ENCODE peak calls at places on chromosome X, in six cellular contexts. I is GM20000, F is ovary, R is tibial artery, W is AG09309, A is nephron progenitor cell. S is an unnamed sample.

GRCh38 chrX:39728025-39728424 is 369.7 kb downstream of the BCOR start:
- DNase-seq in I (no peak), F (no peak), R (no peak), W (no peak), A (no peak), S (no peak)

GRCh38 chrX:139213241-139213709 is 317.3 kb upstream of the F9 start:
- DNase-seq in I (no peak), F (no peak), R (no peak), W (no peak), A (no peak), S (no peak)

GRCh38 chrX:70134116-70134477 is 850 bp downstream of the IGBP1 start:
- DNase-seq in I (no peak), F (no peak), R (no peak), W (no peak), A (peak), S (no peak)

GRCh38 chrX:71815121-71815905 is 52.2 kb downstream of the CXorf49B start:
- DNase-seq in I (no peak), F (no peak), R (no peak), W (no peak), A (no peak), S (no peak)

GRCh38 chrX:108701633-108702032 is 34.7 kb downstream of the IRS4 start:
- DNase-seq in I (no peak), F (no peak), R (no peak), W (no peak), A (no peak), S (no peak)

GRCh38 chrX:107700317-107700774 is 72.0 kb downstream of the PRPS1 start:
- DNase-seq in I (no peak), F (no peak), R (peak), W (no peak), A (no peak), S (no peak)

GRCh38 chrX:84046403-84046984 is 141.5 kb downstream of the RPS6KA6 start:
- DNase-seq in I (peak), F (no peak), R (no peak), W (no peak), A (peak), S (peak)

GRCh38 chrX:134240209-134240608 is 3.2 kb downstream of the CCDC160 start:
- DNase-seq in I (no peak), F (no peak), R (no peak), W (no peak), A (no peak), S (no peak)

GRCh38 chrX:94758130-94758529 is 1084.1 kb downstream of the FAM133A start:
- DNase-seq in I (no peak), F (no peak), R (no peak), W (no peak), A (no peak), S (no peak)

GRCh38 chrX:9668537-9668936 is 97.1 kb downstream of the GPR143 start:
- DNase-seq in I (no peak), F (no peak), R (no peak), W (no peak), A (no peak), S (no peak)

GRCh38 chrX:154039577-154039976 is 19.9 kb upstream of the IRAK1 start:
- DNase-seq in I (no peak), F (no peak), R (no peak), W (no peak), A (no peak), S (no peak)

GRCh38 chrX:139091878-139092277 is 380.4 kb upstream of the FGF13 start:
- DNase-seq in I (no peak), F (no peak), R (no peak), W (no peak), A (no peak), S (no peak)

GRCh38 chrX:125205084-125205917 is 114.4 kb upstream of the TEX13C start:
- DNase-seq in I (no peak), F (no peak), R (peak), W (no peak), A (peak), S (no peak)

GRCh38 chrX:141183000-141183399 is 6.1 kb upstream of the LDOC1 start:
- DNase-seq in I (no peak), F (no peak), R (no peak), W (no peak), A (no peak), S (no peak)

GRCh38 chrX:109704563-109704962 is 28.5 kb downstream of the ACSL4 start:
- DNase-seq in I (no peak), F (no peak), R (no peak), W (no peak), A (no peak), S (no peak)

GRCh38 chrX:103063918-103064434 is at the start of gene BEX1:
- DNase-seq in I (no peak), F (peak), R (no peak), W (no peak), A (peak), S (peak)

GRCh38 chrX:43448688-43449087 is 207.4 kb upstream of the MAOA start:
- DNase-seq in I (no peak), F (no peak), R (no peak), W (no peak), A (no peak), S (no peak)

GRCh38 chrX:9842541-9842940 is 56.3 kb downstream of the SHROOM2 start:
- DNase-seq in I (peak), F (no peak), R (no peak), W (no peak), A (peak), S (no peak)

GRCh38 chrX:1535241-1536041 is 1.5 kb downstream of the P2RY8 start:
- DNase-seq in I (peak), F (no peak), R (no peak), W (no peak), A (no peak), S (no peak)

GRCh38 chrX:110588164-110588563 is 207.5 kb downstream of the CHRDL1 start:
- DNase-seq in I (no peak), F (no peak), R (no peak), W (no peak), A (peak), S (no peak)

DNA sequence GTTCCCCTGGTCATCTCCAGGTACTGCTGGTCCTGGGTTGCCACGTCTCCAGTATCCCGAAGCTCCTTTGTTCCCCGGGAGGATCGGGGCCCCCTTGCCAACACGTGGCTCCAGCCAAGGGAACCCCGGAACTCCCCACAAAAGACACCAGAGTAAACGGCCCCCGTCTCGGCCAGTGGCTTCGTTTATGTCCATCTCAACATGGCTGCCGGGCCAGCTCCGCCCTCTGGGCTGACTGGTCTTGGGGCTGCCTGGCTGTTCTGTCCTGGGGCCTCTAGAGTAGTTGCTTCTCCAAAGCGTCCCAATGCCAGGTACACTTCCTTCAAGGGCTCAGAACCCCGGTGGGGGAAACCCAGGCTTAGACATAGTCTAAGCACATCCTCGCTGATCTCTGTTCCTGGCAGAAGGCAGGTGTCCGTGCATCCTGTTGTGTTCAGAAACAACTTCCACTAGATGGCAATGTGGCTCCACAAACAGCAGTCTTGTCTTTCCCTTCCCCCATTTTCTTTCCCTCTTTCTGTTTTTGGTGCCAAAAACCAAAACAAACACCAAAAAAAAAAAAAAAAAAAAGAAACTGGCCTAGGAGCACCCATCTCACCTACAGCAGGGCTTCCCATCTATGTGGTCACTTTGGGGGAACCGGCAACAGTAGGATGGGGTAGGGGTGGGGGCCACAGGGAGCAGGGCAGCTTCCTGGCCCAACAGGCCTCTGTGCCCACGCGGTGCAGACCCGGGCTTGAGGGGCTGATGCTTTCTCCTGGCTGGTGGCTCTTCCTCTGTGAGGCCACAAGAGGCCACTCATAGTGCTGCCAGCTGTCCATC is 35.3 kb downstream of the NBDY start:
- DNase-seq in I (peak), F (peak), R (peak), W (peak), A (peak), S (peak)
- TF ChIP-seq CTCF in I (peak), F (peak), R (peak), W (peak), A (peak), S (peak)

DNA sequence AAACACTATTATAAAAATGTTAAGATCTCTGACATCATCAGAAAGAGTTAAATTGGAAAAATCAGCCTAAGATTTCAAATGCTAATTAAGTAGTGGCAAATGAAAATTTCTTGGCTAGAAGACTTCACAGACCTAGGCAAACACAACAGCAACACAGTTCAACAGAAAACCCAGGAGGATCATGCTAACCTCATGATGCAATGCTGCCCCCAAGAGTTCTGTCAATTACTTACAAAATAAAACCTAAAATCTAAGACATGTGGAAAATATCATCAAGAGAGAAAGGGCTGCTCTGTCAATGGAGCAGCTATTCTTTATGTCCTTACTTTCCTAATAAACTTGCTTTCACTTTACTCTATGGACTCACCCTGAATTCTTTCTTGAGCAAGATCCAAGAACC is 21.0 kb downstream of the S100G start:
- DNase-seq in I (no peak), F (no peak), R (no peak), W (no peak), A (peak), S (peak)
- TF ChIP-seq CTCF in I (no peak), F (no peak), R (peak), W (peak), A (peak), S (no peak)

GRCh38 chrX:150366951-150367545 is 3.9 kb downstream of the MAMLD1 start:
- DNase-seq in I (no peak), F (no peak), R (no peak), W (no peak), A (no peak), S (no peak)

GRCh38 chrX:150365051-150365952 is 2.2 kb downstream of the MAMLD1 start:
- DNase-seq in I (peak), F (peak), R (no peak), W (no peak), A (peak), S (peak)

GRCh38 chrX:150363561-150364346 is 637 bp downstream of the MAMLD1 start:
- DNase-seq in I (no peak), F (peak), R (no peak), W (no peak), A (peak), S (peak)

GRCh38 chrX:150364347-150365050 is 1.4 kb downstream of the MAMLD1 start:
- DNase-seq in I (peak), F (peak), R (no peak), W (no peak), A (peak), S (peak)

DNA sequence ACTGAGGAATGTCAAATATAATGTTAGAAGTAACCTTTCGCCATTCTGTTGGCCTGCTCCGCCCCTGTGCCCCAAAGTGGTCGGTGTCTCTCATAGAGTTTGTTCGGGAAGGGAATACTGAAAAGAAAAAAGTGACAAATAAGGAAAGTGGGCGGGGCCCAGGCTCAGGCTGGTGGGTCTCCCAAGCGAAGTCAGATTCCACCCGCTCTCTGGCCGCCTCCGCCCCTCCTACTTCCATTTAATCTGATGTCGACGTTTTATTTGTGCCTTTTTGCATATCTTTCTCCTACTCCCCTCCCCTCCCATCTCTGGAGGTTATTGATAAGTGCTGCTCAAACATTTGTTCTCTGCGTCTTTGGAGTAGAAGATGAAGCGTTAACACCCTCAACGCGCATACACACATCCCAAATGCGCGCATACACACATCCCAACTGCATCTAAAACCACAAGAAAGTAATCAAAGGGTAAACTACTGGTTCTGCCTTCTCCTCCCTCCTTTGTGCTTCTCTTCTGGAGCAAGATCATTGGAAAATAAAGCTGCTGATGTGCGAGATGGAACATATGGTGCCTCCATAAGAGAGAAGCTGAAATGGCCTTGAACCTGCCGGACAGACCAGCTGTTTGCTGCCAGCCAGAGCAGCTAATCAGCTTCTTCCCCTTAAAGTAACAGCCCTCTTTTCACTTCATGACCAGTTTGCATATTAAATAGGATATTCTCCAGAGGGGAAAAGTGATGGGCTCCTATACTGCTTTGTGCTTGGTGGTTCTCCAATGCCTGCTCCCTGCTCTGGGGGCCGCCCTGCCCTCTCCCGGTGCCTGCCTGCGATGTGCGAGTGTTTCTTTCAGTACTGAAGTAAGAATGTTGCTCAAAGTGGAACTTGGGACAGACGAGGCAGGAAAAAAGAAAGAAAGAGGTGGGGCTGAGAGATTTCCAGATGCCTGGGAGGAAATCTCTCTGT is 3.1 kb downstream of the MAMLD1 start:
- DNase-seq in I (no peak), F (peak), R (peak), W (no peak), A (peak), S (peak)
- TF ChIP-seq CTCF in I (no peak), F (no peak), R (no peak), W (peak), A (no peak), S (no peak)

GRCh38 chrX:20066968-20067708 is 49.6 kb downstream of the MAP7D2 start:
- DNase-seq in I (peak), F (no peak), R (no peak), W (no peak), A (no peak), S (peak)
- TF ChIP-seq CTCF in I (peak), F (peak), R (no peak), W (peak), A (peak), S (peak)